ENCODE peak calls at places on chromosome 7, in six cellular contexts. Z, N, S, U, H and K are unnamed samples.

GRCh38 chr7:111772716-111773115 is 210.4 kb upstream of the IMMP2L start:
- DNase-seq in N (no peak), Z (no peak), S (no peak), H (no peak), U (no peak), K (no peak)

GRCh38 chr7:52114509-52114908 is 797.9 kb upstream of the COBL start:
- DNase-seq in N (no peak), H (no peak), S (no peak), U (no peak), Z (no peak), K (no peak)

GRCh38 chr7:107622429-107622828 is 38.2 kb upstream of the SLC26A4 start:
- DNase-seq in N (no peak), Z (no peak), H (no peak), U (no peak), S (no peak), K (no peak)

GRCh38 chr7:138981332-138982203 is at the start of gene KIAA1549:
- DNase-seq in S (peak), Z (peak), H (no peak), U (no peak), N (peak), K (peak)

GRCh38 chr7:28570970-28571288 is 158.6 kb downstream of the CREB5 start:
- DNase-seq in H (no peak), Z (no peak), N (no peak), S (peak), U (no peak), K (no peak)

GRCh38 chr7:63043657-63044543 is 954.7 kb upstream of the ZNF722 start:
- DNase-seq in H (no peak), N (no peak), Z (no peak), S (peak), U (no peak), K (no peak)

GRCh38 chr7:44060948-44061644 is 4.3 kb downstream of the PGAM2 start:
- DNase-seq in N (no peak), Z (no peak), H (no peak), S (no peak), U (no peak), K (no peak)

GRCh38 chr7:152865011-152865410 is 105.5 kb downstream of the ACTR3B start:
- DNase-seq in S (no peak), N (no peak), U (no peak), H (no peak), Z (no peak), K (no peak)

GRCh38 chr7:155213385-155213784 is 84.3 kb upstream of the INSIG1 start:
- DNase-seq in N (no peak), H (no peak), S (no peak), U (no peak), Z (no peak), K (no peak)

GRCh38 chr7:106462365-106462859 is 177.6 kb upstream of the NAMPT start:
- DNase-seq in Z (no peak), H (no peak), S (peak), U (peak), N (peak), K (no peak)

GRCh38 chr7:74051193-74051592 is 23.2 kb downstream of the ELN start:
- DNase-seq in U (no peak), Z (no peak), H (no peak), S (no peak), N (no peak), K (no peak)

GRCh38 chr7:129225206-129225930 is 538 bp downstream of the AHCYL2 start:
- DNase-seq in N (peak), S (peak), U (no peak), Z (no peak), H (no peak), K (no peak)

GRCh38 chr7:36047254-36047653 is 105.8 kb upstream of the EEPD1 start:
- DNase-seq in Z (no peak), S (no peak), U (no peak), H (no peak), N (no peak), K (no peak)

GRCh38 chr7:73851410-73852338 is 9.3 kb upstream of the TMEM270 start:
- DNase-seq in N (peak), H (no peak), S (peak), U (peak), Z (no peak), K (no peak)

GRCh38 chr7:47042669-47043068 is 539.2 kb downstream of the TNS3 start:
- DNase-seq in S (no peak), Z (no peak), H (no peak), N (no peak), U (no peak), K (no peak)

GRCh38 chr7:100785878-100786277 is 41.4 kb downstream of the EPHB4 start:
- DNase-seq in U (no peak), H (no peak), S (no peak), N (no peak), Z (no peak), K (no peak)

GRCh38 chr7:159137906-159138305 is 6.8 kb downstream of the VIPR2 start:
- DNase-seq in H (no peak), U (no peak), Z (no peak), S (no peak), N (no peak), K (no peak)

GRCh38 chr7:44769381-44770209 is 20.9 kb downstream of the ZMIZ2 start:
- DNase-seq in Z (no peak), N (no peak), U (peak), H (no peak), S (no peak), K (no peak)

GRCh38 chr7:122040147-122040546 is 103.9 kb downstream of the AASS start:
- DNase-seq in S (no peak), U (no peak), H (no peak), N (no peak), Z (no peak), K (no peak)

GRCh38 chr7:119783799-119784198 is 489.2 kb upstream of the KCND2 start:
- DNase-seq in H (no peak), S (no peak), Z (no peak), U (no peak), N (no peak), K (no peak)

GRCh38 chr7:38723327-38723726 is 92.2 kb upstream of the AMPH start:
- DNase-seq in N (no peak), S (no peak), Z (no peak), U (no peak), H (no peak), K (no peak)

GRCh38 chr7:157930441-157930840 is 593.6 kb downstream of the DNAJB6 start:
- DNase-seq in H (no peak), S (no peak), N (no peak), Z (no peak), U (no peak), K (no peak)

GRCh38 chr7:139651308-139651707 is 126.5 kb downstream of the HIPK2 start:
- DNase-seq in N (no peak), S (no peak), H (no peak), Z (no peak), U (no peak), K (no peak)

GRCh38 chr7:78161781-78162180 is 363.2 kb downstream of the PHTF2 start:
- DNase-seq in U (no peak), Z (no peak), H (no peak), S (no peak), N (no peak), K (no peak)

GRCh38 chr7:112453505-112454171 is 3.4 kb downstream of the IFRD1 start:
- DNase-seq in S (no peak), U (no peak), H (no peak), Z (no peak), N (no peak), K (no peak)

GRCh38 chr7:151662291-151662690 is 142.6 kb upstream of the RHEB start:
- DNase-seq in H (no peak), S (no peak), N (no peak), Z (no peak), U (no peak), K (no peak)

GRCh38 chr7:143394777-143395176 is 13.6 kb downstream of the ZYX start:
- DNase-seq in U (no peak), Z (no peak), H (no peak), S (no peak), N (no peak), K (no peak)
- TF ChIP-seq TAF1 in U (no peak), Z (no peak), H (no peak), S (no peak), N (no peak), K (no peak)

GRCh38 chr7:102425639-102426267 is 7.6 kb upstream of the ORAI2 start:
- DNase-seq in N (no peak), U (peak), S (no peak), Z (peak), H (no peak), K (peak)

GRCh38 chr7:102421706-102422105 is 11.7 kb upstream of the ORAI2 start:
- DNase-seq in U (no peak), N (no peak), Z (no peak), H (no peak), S (no peak), K (no peak)

GRCh38 chr7:102424129-102424551 is 9.2 kb upstream of the ORAI2 start:
- DNase-seq in N (peak), H (no peak), Z (no peak), U (no peak), S (no peak), K (no peak)

GRCh38 chr7:102426268-102427031 is 6.9 kb upstream of the ORAI2 start:
- DNase-seq in U (peak), Z (no peak), S (no peak), N (no peak), H (no peak), K (peak)

GRCh38 chr7:102424787-102425218 is 8.6 kb upstream of the ORAI2 start:
- DNase-seq in Z (no peak), H (no peak), U (no peak), S (no peak), N (no peak), K (no peak)
- TF ChIP-seq POLR2AphosphoS5 in Z (no peak), H (no peak), U (peak), S (no peak), N (no peak), K (no peak)

GRCh38 chr7:80273327-80273726 is 138.7 kb downstream of the GNAI1 start:
- DNase-seq in U (no peak), H (no peak), S (no peak), N (no peak), Z (no peak), K (no peak)
- TF ChIP-seq POLR2A in U (no peak), H (no peak), S (no peak), N (no peak), Z (no peak), K (no peak)

GRCh38 chr7:1093916-1094508 is 6.1 kb downstream of the GPER1 start:
- DNase-seq in S (no peak), U (no peak), H (no peak), N (no peak), Z (no peak), K (no peak)
- TF ChIP-seq TAF1 in S (no peak), U (no peak), H (no peak), N (no peak), Z (no peak), K (no peak)

GRCh38 chr7:7944619-7945282 is 23.8 kb upstream of the GLCCI1 start:
- DNase-seq in N (no peak), S (no peak), U (peak), H (no peak), Z (peak), K (peak)
- TF ChIP-seq POLR2AphosphoS5 in N (no peak), S (no peak), U (peak), H (no peak), Z (peak), K (peak)

GRCh38 chr7:4747746-4748145 is 27.7 kb upstream of the AP5Z1 start:
- DNase-seq in N (no peak), H (no peak), U (no peak), S (no peak), Z (no peak), K (no peak)

GRCh38 chr7:4747013-4747412 is 28.4 kb upstream of the AP5Z1 start:
- DNase-seq in U (no peak), H (no peak), N (no peak), S (no peak), Z (no peak), K (no peak)

GRCh38 chr7:4744391-4745264 is 30.8 kb upstream of the AP5Z1 start:
- DNase-seq in N (peak), U (peak), H (peak), S (peak), Z (peak), K (peak)

GRCh38 chr7:4745265-4745919 is 30.0 kb upstream of the AP5Z1 start:
- DNase-seq in S (no peak), Z (no peak), H (no peak), U (no peak), N (no peak), K (no peak)

DNA sequence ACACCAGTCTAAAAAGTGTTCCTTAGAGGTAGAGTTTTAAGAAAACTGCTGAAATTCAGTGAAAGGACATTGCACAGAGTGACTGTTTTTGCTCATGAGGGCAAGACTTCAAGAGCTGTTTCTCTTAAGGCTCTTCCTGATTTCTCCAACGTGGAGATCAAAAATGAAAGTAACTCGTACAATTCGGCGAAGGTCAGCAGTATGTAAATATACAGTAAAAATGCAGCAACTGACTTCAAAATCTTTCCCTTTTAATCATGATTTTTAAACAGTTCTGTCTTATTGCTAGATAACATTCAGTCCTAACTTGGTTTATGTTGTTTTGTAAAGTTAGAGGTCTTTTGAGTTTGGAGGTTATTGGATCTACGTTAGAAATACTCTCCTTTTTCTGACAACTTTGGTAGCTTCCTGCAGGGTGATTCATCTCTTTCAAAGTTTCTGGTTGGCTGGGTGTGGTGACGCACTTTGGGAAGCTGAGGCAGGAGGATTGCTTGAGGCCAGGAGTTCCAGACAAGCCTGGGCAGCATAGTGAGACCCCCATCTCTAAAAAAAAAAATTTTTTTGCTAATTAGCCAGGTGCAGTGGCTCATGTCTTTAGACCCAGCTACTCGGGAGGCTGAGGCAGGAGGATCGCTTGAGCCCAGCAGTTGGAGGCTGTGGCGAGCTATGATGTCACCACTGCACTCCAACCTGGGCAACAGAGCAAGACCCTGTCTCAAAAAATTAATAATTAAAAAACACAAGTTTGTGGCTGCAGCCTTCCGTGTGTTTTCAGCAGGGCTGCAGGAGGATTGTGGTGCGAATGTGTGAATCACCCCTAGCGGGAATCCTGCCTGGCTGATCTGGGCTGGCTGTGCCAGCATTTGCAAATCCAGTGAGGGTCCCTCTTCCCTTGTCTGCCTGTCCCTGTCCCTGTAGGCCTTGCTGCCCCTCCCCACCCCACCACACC is 29.2 kb upstream of the AP5Z1 start:
- DNase-seq in S (peak), H (no peak), Z (no peak), U (peak), N (no peak), K (no peak)
- TF ChIP-seq POLR2A in S (no peak), H (no peak), Z (no peak), U (no peak), N (no peak), K (peak)

GRCh38 chr7:113774182-113774807 is 144.5 kb downstream of the PPP1R3A start:
- DNase-seq in H (no peak), U (no peak), S (peak), Z (peak), N (peak), K (no peak)
- TF ChIP-seq TAF1 in H (no peak), U (no peak), S (no peak), Z (no peak), N (no peak), K (no peak)

GRCh38 chr7:127393370-127394058 is 1.0 kb upstream of the ZNF800 start:
- DNase-seq in U (no peak), Z (no peak), S (no peak), N (no peak), H (no peak), K (no peak)

GRCh38 chr7:127392182-127392565 is 334 bp downstream of the ZNF800 start:
- DNase-seq in N (peak), U (no peak), Z (peak), H (no peak), S (no peak), K (peak)

GRCh38 chr7:127392566-127393369 is at the start of gene ZNF800:
- DNase-seq in N (peak), S (peak), H (peak), U (no peak), Z (peak), K (peak)

GRCh38 chr7:127391591-127392181 is 822 bp downstream of the ZNF800 start:
- DNase-seq in Z (peak), S (no peak), N (peak), H (no peak), U (no peak), K (peak)

DNA sequence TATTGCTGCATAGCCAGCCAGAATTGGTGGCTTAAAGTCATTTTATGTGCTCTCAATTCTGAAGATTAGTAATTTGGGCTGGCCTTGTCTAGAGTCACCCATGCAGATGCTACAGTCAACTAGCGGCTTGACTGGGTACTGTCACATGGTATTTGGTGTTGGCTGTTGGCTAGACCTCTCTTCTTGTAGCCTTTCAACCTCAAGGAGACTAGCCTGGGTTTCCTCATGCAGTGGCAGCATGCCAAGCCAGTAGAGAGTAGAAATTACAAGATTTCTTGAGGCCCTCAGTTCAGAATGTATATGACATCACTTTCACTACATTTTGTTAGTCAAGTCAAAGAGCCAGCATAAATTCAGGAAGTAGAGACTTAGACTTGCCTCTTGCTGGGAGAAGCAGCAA is 3.7 kb upstream of the ZNF800 start:
- DNase-seq in U (no peak), Z (no peak), S (no peak), N (peak), H (no peak), K (no peak)
- TF ChIP-seq POLR2AphosphoS5 in U (no peak), Z (no peak), S (no peak), N (no peak), H (no peak), K (no peak)

DNA sequence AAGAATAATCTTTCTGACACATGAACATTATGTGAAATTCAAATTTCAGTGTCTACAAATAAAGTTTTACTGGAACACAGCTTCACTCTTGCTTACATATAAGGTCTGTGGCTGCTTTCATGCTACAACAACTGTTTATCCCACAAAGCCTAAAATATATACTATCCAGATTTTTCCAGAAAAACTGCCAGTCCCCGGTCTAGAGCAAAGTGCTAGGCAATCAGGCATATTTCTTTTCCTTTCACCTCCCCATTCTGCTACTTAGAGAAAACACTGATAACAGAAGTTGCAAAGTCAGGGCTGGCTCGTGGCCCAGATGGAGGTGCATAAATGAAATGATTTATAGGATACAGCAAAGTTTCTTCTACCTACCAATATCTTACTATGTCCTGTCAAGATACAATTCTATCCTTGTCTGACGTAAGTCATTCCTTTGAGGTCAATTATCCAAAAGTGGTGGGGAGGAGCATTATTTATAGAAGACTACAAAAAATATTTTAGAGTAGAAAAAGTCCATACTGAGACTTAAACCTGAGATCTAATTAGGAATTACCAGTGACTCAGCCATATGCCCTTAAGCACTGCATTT is 384.1 kb downstream of the NXPH1 start:
- DNase-seq in H (no peak), U (no peak), Z (no peak), S (no peak), N (peak), K (no peak)
- TF ChIP-seq POLR2A in H (no peak), U (no peak), Z (no peak), S (no peak), N (no peak), K (no peak)